ENCODE peak calls at places on chromosomes 12 and 14, in seven cellular contexts. Z, W, D, I, J, H and T are unnamed samples.

GRCh38 chr14:66610154-66610563 is 102.2 kb downstream of the GPHN start:
- DNase-seq in Z (no peak), W (no peak), D (no peak), I (no peak), J (no peak), H (peak; percentile 27), T (no peak)

GRCh38 chr14:64117671-64118402 is 176.3 kb downstream of the ESR2 start:
- DNase-seq in Z (no peak), W (no peak), D (no peak), I (peak; percentile 88), J (no peak), H (no peak), T (no peak)

GRCh38 chr14:99601301-99601945 is 2.6 kb downstream of the CCDC85C start:
- DNase-seq in Z (no peak), W (peak; percentile 64), D (no peak), I (peak; percentile 58), J (no peak), H (no peak), T (no peak)

GRCh38 chr14:77120771-77121743 is 20.5 kb downstream of the ZDHHC22 start:
- DNase-seq in Z (no peak), W (peak; percentile 80), D (no peak), I (no peak), J (peak; percentile 67), H (no peak), T (no peak)

GRCh38 chr12:8664228-8664963 is 1.8 kb upstream of the MFAP5 start:
- DNase-seq in Z (no peak), W (no peak), D (no peak), I (peak; percentile 75), J (no peak), H (no peak), T (no peak)

GRCh38 chr14:81662570-81663161 is 129.0 kb upstream of the SEL1L start:
- DNase-seq in Z (no peak), W (no peak), D (no peak), I (no peak), J (no peak), H (no peak), T (no peak)

GRCh38 chr12:53179694-53180269 is 740 bp upstream of the ZNF740 start:
- DNase-seq in Z (no peak), W (peak; percentile 70), D (peak; percentile 15), I (no peak), J (no peak), H (peak; percentile 36), T (no peak)

GRCh38 chr14:93943052-93943451 is 15.9 kb downstream of the FAM181A start:
- DNase-seq in Z (no peak), W (no peak), D (no peak), I (no peak), J (no peak), H (no peak), T (no peak)

GRCh38 chr12:48419409-48419935 is 52.9 kb upstream of the ANP32D start:
- DNase-seq in Z (no peak), W (no peak), D (no peak), I (no peak), J (no peak), H (no peak), T (no peak)

GRCh38 chr12:10497602-10498001 is 8.1 kb upstream of the EIF2S3B start:
- DNase-seq in Z (no peak), W (no peak), D (no peak), I (no peak), J (peak; percentile 93), H (no peak), T (no peak)

GRCh38 chr14:90851327-90852036 is 35.3 kb upstream of the TTC7B start:
- DNase-seq in Z (no peak), W (no peak), D (no peak), I (no peak), J (no peak), H (no peak), T (no peak)

GRCh38 chr12:104494137-104494815 is 37.5 kb downstream of the CHST11 start:
- DNase-seq in Z (peak; percentile 55), W (no peak), D (no peak), I (peak; percentile 79), J (peak; percentile 89), H (no peak), T (no peak)

GRCh38 chr14:75927564-75928087 is 54.2 kb downstream of the TGFB3 start:
- DNase-seq in Z (no peak), W (no peak), D (no peak), I (no peak), J (no peak), H (no peak), T (no peak)

GRCh38 chr12:118188690-118189371 is 52.9 kb downstream of the PEBP1 start:
- DNase-seq in Z (no peak), W (no peak), D (no peak), I (peak; percentile 74), J (no peak), H (no peak), T (no peak)

GRCh38 chr12:14995583-14996425 is 23.0 kb downstream of the PDE6H start:
- DNase-seq in Z (no peak), W (peak; percentile 51), D (peak; percentile 24), I (peak; percentile 91), J (no peak), H (peak; percentile 23), T (peak; percentile 70)

GRCh38 chr12:81440001-81440400 is 319.1 kb downstream of the PPFIA2 start:
- DNase-seq in Z (no peak), W (no peak), D (no peak), I (no peak), J (no peak), H (no peak), T (no peak)

GRCh38 chr14:50425816-50426215 is 29.1 kb upstream of the CDKL1 start:
- DNase-seq in Z (no peak), W (no peak), D (no peak), I (peak; percentile 86), J (no peak), H (peak; percentile 8), T (no peak)

GRCh38 chr12:6097384-6097783 is 27.1 kb downstream of the VWF start:
- DNase-seq in Z (no peak), W (no peak), D (no peak), I (peak; percentile 47), J (no peak), H (no peak), T (no peak)

GRCh38 chr12:45010051-45010450 is 40.8 kb downstream of the DBX2 start:
- DNase-seq in Z (no peak), W (no peak), D (no peak), I (peak; percentile 76), J (no peak), H (no peak), T (no peak)

GRCh38 chr12:93204896-93205295 is 172.8 kb upstream of the NUDT4 start:
- DNase-seq in Z (no peak), W (no peak), D (no peak), I (no peak), J (no peak), H (no peak), T (no peak)

GRCh38 chr12:111578276-111578970 is 20.7 kb downstream of the ATXN2 start:
- DNase-seq in Z (no peak), W (no peak), D (no peak), I (peak; percentile 46), J (no peak), H (no peak), T (no peak)